ENCODE peak calls at places on chromosomes 1 and 21, in seven cellular contexts. W is substantia nigra, J is NAMALWA, P is activated T-cell treated with anti-CD3 and anti-CD28 coated beads for 1 hour, H is fibroblast of mammary gland, R is amniotic stem cell, K is NCI-H524. M is an unnamed sample.

GRCh38 chr1:186239211-186239610 is 135.8 kb downstream of the TPR start:
- DNase-seq in W (no peak), J (no peak), P (no peak), K (no peak), H (peak; percentile 55), R (no peak), M (no peak)

GRCh38 chr1:11707621-11708276 is 16.2 kb downstream of the DRAXIN start:
- DNase-seq in J (peak; percentile 58), W (no peak), R (no peak), H (no peak), P (no peak), K (peak; percentile 94), M (no peak)

GRCh38 chr1:205534444-205534985 is 30.0 kb downstream of the CDK18 start:
- DNase-seq in H (no peak), J (no peak), R (no peak), W (no peak), P (no peak), K (no peak), M (no peak)

GRCh38 chr21:41509733-41510132 is 1.8 kb upstream of the TMPRSS2 start:
- DNase-seq in J (no peak), P (no peak), W (no peak), K (no peak), H (no peak), R (no peak), M (no peak)

GRCh38 chr1:59058681-59059441 is 238.0 kb upstream of the FGGY start:
- DNase-seq in W (no peak), P (no peak), R (no peak), H (no peak), K (no peak), J (no peak), M (no peak)

GRCh38 chr1:43978551-43979260 is at the start of gene B4GALT2:
- DNase-seq in P (no peak), K (peak; percentile 41), J (peak; percentile 43), H (peak; percentile 30), R (no peak), W (no peak), M (no peak)

GRCh38 chr1:11761988-11762406 is at the start of gene C1orf167:
- DNase-seq in R (no peak), W (no peak), K (peak; percentile 4), J (no peak), H (no peak), P (no peak), M (no peak)

GRCh38 chr1:226638608-226639007 is 90.0 kb downstream of the STUM start:
- DNase-seq in J (no peak), R (no peak), K (no peak), W (no peak), P (no peak), H (no peak), M (no peak)

GRCh38 chr1:71908871-71909390 is 373.4 kb downstream of the NEGR1 start:
- DNase-seq in J (no peak), K (no peak), R (no peak), H (no peak), W (no peak), P (no peak), M (no peak)

GRCh38 chr1:37765937-37766664 is 1.2 kb upstream of the EPHA10 start:
- DNase-seq in P (no peak), R (no peak), H (no peak), W (no peak), K (peak; percentile 71), J (peak; percentile 15), M (no peak)

GRCh38 chr1:31266547-31266946 is 26.9 kb upstream of the NKAIN1 start:
- DNase-seq in W (no peak), J (no peak), R (no peak), P (no peak), H (no peak), K (no peak), M (no peak)

GRCh38 chr1:94821636-94822305 is 1.6 kb downstream of the SLC44A3 start:
- DNase-seq in W (no peak), P (no peak), K (peak; percentile 97), J (no peak), R (no peak), H (no peak), M (no peak)

GRCh38 chr1:161088587-161089110 is 709 bp downstream of the NECTIN4 start:
- DNase-seq in H (peak; percentile 68), W (no peak), R (no peak), K (no peak), P (no peak), J (no peak), M (no peak)

GRCh38 chr21:36932417-36932816 is 34.1 kb downstream of the HLCS start:
- DNase-seq in W (no peak), K (no peak), P (no peak), H (no peak), R (no peak), J (no peak), M (no peak)

GRCh38 chr1:5480306-5480705 is 511.9 kb downstream of the NPHP4 start:
- DNase-seq in P (no peak), H (no peak), R (no peak), J (no peak), K (no peak), W (no peak), M (no peak)

GRCh38 chr1:184463680-184464079 is 76.9 kb downstream of the C1orf21 start:
- DNase-seq in R (no peak), P (no peak), J (no peak), H (no peak), K (peak; percentile 27), W (no peak), M (no peak)

GRCh38 chr21:15826147-15826780 is 96.5 kb downstream of the USP25 start:
- DNase-seq in H (peak; percentile 64), K (peak; percentile 54), R (no peak), J (peak; percentile 68), P (no peak), W (no peak), M (peak; percentile 16)

GRCh38 chr1:30764396-30764795 is 6.8 kb upstream of the LAPTM5 start:
- DNase-seq in J (no peak), K (no peak), W (no peak), H (no peak), P (no peak), R (no peak), M (no peak)

GRCh38 chr1:41354956-41355355 is 6.3 kb upstream of the FOXO6 start:
- DNase-seq in R (no peak), P (no peak), W (no peak), H (no peak), J (no peak), K (no peak), M (no peak)

GRCh38 chr1:201085902-201086735 is 26.1 kb downstream of the CACNA1S start:
- DNase-seq in R (no peak), W (peak; percentile 58), J (peak; percentile 46), K (peak; percentile 60), H (peak; percentile 42), P (peak; percentile 16), M (no peak)

GRCh38 chr1:57307382-57307781 is 116.5 kb downstream of the DAB1 start:
- DNase-seq in P (peak; percentile 17), K (peak; percentile 3), W (no peak), R (no peak), H (no peak), J (peak; percentile 95), M (no peak)

GRCh38 chr1:158998781-158999161 is 10.9 kb upstream of the IFI16 start:
- DNase-seq in J (peak; percentile 90), K (peak; percentile 33), H (peak; percentile 68), P (no peak), R (peak; percentile 35), W (peak; percentile 34), M (peak; percentile 28)

GRCh38 chr1:81208441-81208840 is 592.3 kb upstream of the ADGRL2 start:
- DNase-seq in H (no peak), P (no peak), K (no peak), R (no peak), W (no peak), J (no peak), M (peak; percentile 93)

GRCh38 chr1:203291201-203292096 is 13.9 kb upstream of the BTG2 start:
- DNase-seq in W (no peak), P (no peak), H (no peak), J (no peak), R (no peak), K (peak; percentile 20), M (no peak)

GRCh38 chr1:28456078-28456477 is 49.8 kb upstream of the RCC1 start:
- DNase-seq in P (no peak), H (peak; percentile 81), J (no peak), K (no peak), W (no peak), R (peak; percentile 37), M (peak; percentile 38)

GRCh38 chr1:36737767-36738166 is 255.1 kb upstream of the CSF3R start:
- DNase-seq in K (peak; percentile 20), W (no peak), R (no peak), P (no peak), H (no peak), J (no peak), M (no peak)

GRCh38 chr21:26412831-26413329 is 160.2 kb downstream of the CYYR1 start:
- DNase-seq in J (no peak), K (no peak), W (no peak), H (no peak), P (no peak), R (no peak), M (no peak)

GRCh38 chr1:179295356-179295755 is 1.8 kb downstream of the SOAT1 start:
- DNase-seq in W (no peak), R (no peak), K (no peak), P (no peak), J (peak; percentile 19), H (no peak), M (no peak)

GRCh38 chr1:52364235-52364839 is 1.7 kb downstream of the CC2D1B start:
- DNase-seq in H (no peak), K (no peak), P (no peak), J (peak; percentile 13), W (no peak), R (no peak), M (no peak)

GRCh38 chr1:119141020-119141424 is 569 bp upstream of the WARS2 start:
- DNase-seq in W (no peak), K (peak; percentile 71), P (no peak), H (peak; percentile 49), R (no peak), J (peak; percentile 64), M (no peak)

GRCh38 chr1:25911162-25911561 is 4.9 kb upstream of the STMN1 start:
- DNase-seq in K (no peak), P (no peak), R (no peak), H (no peak), W (no peak), J (no peak), M (no peak)

GRCh38 chr1:99558539-99558938 is 87.4 kb upstream of the PALMD start:
- DNase-seq in P (no peak), W (no peak), H (peak; percentile 81), K (no peak), J (no peak), R (no peak), M (no peak)

GRCh38 chr1:9626201-9626608 is 25.3 kb upstream of the PIK3CD start:
- DNase-seq in J (peak; percentile 96), W (no peak), H (no peak), R (no peak), P (no peak), K (peak; percentile 3), M (no peak)

GRCh38 chr1:12163210-12163609 is 3.6 kb upstream of the TNFRSF1B start:
- DNase-seq in P (no peak), R (no peak), J (no peak), W (no peak), H (no peak), K (no peak), M (no peak)

GRCh38 chr1:39759436-39759726 is 11.8 kb downstream of the OXCT2 start:
- DNase-seq in P (no peak), W (no peak), J (no peak), H (no peak), K (no peak), R (no peak), M (no peak)

GRCh38 chr1:28087614-28088167 is 719 bp downstream of the EYA3 start:
- DNase-seq in R (no peak), H (peak; percentile 21), W (no peak), P (no peak), K (peak; percentile 28), J (peak; percentile 75), M (peak; percentile 40)

GRCh38 chr1:204322329-204322868 is 37.3 kb downstream of the PLEKHA6 start:
- DNase-seq in H (no peak), P (no peak), J (no peak), K (no peak), W (no peak), R (no peak), M (no peak)

M was measured in GF-D8.